ENCODE peak calls at places on chromosome 10, in six cellular contexts. One of them, this sample, is unnamed.

GRCh38 chr10:34464000-34464399 is 351.1 kb downstream of the PARD3 start:
- DNase-seq in brain microvascular endothelial cell: no peak
- DNase-seq in endothelial cell of umbilical vein: no peak
- DNase-seq in neural progenitor cell: no peak
- DNase-seq in mucosa of descending colon: no peak
- DNase-seq in fibroblast of the aortic adventitia: no peak
- DNase-seq in this sample: no peak

GRCh38 chr10:93475871-93476270 is 6.3 kb downstream of the MYOF start:
- DNase-seq in fibroblast of the aortic adventitia: peak; percentile 83
- DNase-seq in brain microvascular endothelial cell: peak; percentile 63
- DNase-seq in endothelial cell of umbilical vein: peak; percentile 82
- DNase-seq in mucosa of descending colon: no peak
- DNase-seq in neural progenitor cell: no peak
- DNase-seq in this sample: no peak

GRCh38 chr10:124307531-124308350 is 111.0 kb downstream of the OAT start:
- DNase-seq in endothelial cell of umbilical vein: no peak
- DNase-seq in neural progenitor cell: no peak
- DNase-seq in fibroblast of the aortic adventitia: no peak
- DNase-seq in brain microvascular endothelial cell: no peak
- DNase-seq in mucosa of descending colon: no peak
- DNase-seq in this sample: no peak

GRCh38 chr10:97025613-97026242 is 160.0 kb downstream of the SLIT1 start:
- DNase-seq in neural progenitor cell: peak; percentile 82
- DNase-seq in mucosa of descending colon: no peak
- DNase-seq in fibroblast of the aortic adventitia: peak; percentile 43
- DNase-seq in brain microvascular endothelial cell: peak; percentile 29
- DNase-seq in endothelial cell of umbilical vein: peak; percentile 34
- DNase-seq in this sample: peak; percentile 70

GRCh38 chr10:100006241-100006886 is 3.4 kb downstream of the DNMBP start:
- DNase-seq in fibroblast of the aortic adventitia: peak; percentile 95
- DNase-seq in brain microvascular endothelial cell: peak; percentile 93
- DNase-seq in neural progenitor cell: no peak
- DNase-seq in mucosa of descending colon: no peak
- DNase-seq in endothelial cell of umbilical vein: peak; percentile 93
- DNase-seq in this sample: no peak

GRCh38 chr10:113515521-113516045 is 37.3 kb upstream of the HABP2 start:
- DNase-seq in mucosa of descending colon: no peak
- DNase-seq in neural progenitor cell: no peak
- DNase-seq in brain microvascular endothelial cell: no peak
- DNase-seq in endothelial cell of umbilical vein: no peak
- DNase-seq in fibroblast of the aortic adventitia: no peak
- DNase-seq in this sample: no peak

GRCh38 chr10:84537447-84537931 is 209.1 kb downstream of the CCSER2 start:
- DNase-seq in endothelial cell of umbilical vein: peak; percentile 70
- DNase-seq in brain microvascular endothelial cell: peak; percentile 56
- DNase-seq in fibroblast of the aortic adventitia: peak; percentile 74
- DNase-seq in neural progenitor cell: peak; percentile 86
- DNase-seq in mucosa of descending colon: no peak
- DNase-seq in this sample: peak; percentile 66

GRCh38 chr10:126571203-126571602 is 99.3 kb downstream of the C10orf90 start:
- DNase-seq in fibroblast of the aortic adventitia: no peak
- DNase-seq in mucosa of descending colon: no peak
- DNase-seq in neural progenitor cell: no peak
- DNase-seq in brain microvascular endothelial cell: no peak
- DNase-seq in endothelial cell of umbilical vein: no peak
- DNase-seq in this sample: no peak

GRCh38 chr10:78905940-78906308 is 162.8 kb upstream of the ZMIZ1 start:
- DNase-seq in fibroblast of the aortic adventitia: no peak
- DNase-seq in neural progenitor cell: peak; percentile 54
- DNase-seq in mucosa of descending colon: no peak
- DNase-seq in brain microvascular endothelial cell: no peak
- DNase-seq in endothelial cell of umbilical vein: no peak
- DNase-seq in this sample: no peak

GRCh38 chr10:75350791-75351190 is 50.8 kb downstream of the ZNF503 start:
- DNase-seq in mucosa of descending colon: no peak
- DNase-seq in neural progenitor cell: no peak
- DNase-seq in endothelial cell of umbilical vein: no peak
- DNase-seq in fibroblast of the aortic adventitia: peak; percentile 52
- DNase-seq in brain microvascular endothelial cell: peak; percentile 34
- DNase-seq in this sample: no peak

GRCh38 chr10:68861253-68861652 is 33.9 kb downstream of the STOX1 start:
- DNase-seq in neural progenitor cell: no peak
- DNase-seq in endothelial cell of umbilical vein: peak; percentile 7
- DNase-seq in mucosa of descending colon: no peak
- DNase-seq in brain microvascular endothelial cell: peak; percentile 3
- DNase-seq in fibroblast of the aortic adventitia: peak; percentile 8
- DNase-seq in this sample: no peak

GRCh38 chr10:35000936-35001335 is 89.2 kb downstream of the CUL2 start:
- DNase-seq in mucosa of descending colon: no peak
- DNase-seq in endothelial cell of umbilical vein: no peak
- DNase-seq in neural progenitor cell: no peak
- DNase-seq in brain microvascular endothelial cell: peak; percentile 33
- DNase-seq in fibroblast of the aortic adventitia: peak; percentile 47
- DNase-seq in this sample: no peak

GRCh38 chr10:113666682-113667252 is 2.9 kb upstream of the NRAP start:
- DNase-seq in endothelial cell of umbilical vein: no peak
- DNase-seq in fibroblast of the aortic adventitia: peak; percentile 37
- DNase-seq in neural progenitor cell: no peak
- DNase-seq in mucosa of descending colon: no peak
- DNase-seq in brain microvascular endothelial cell: peak; percentile 25
- DNase-seq in this sample: no peak

GRCh38 chr10:123583639-123584418 is 82.3 kb upstream of the GPR26 start:
- DNase-seq in mucosa of descending colon: peak; percentile 77
- DNase-seq in neural progenitor cell: peak; percentile 92
- DNase-seq in fibroblast of the aortic adventitia: peak; percentile 94
- DNase-seq in endothelial cell of umbilical vein: peak; percentile 55
- DNase-seq in brain microvascular endothelial cell: peak; percentile 64
- DNase-seq in this sample: peak; percentile 83

GRCh38 chr10:34137955-34138354 is 677.1 kb downstream of the PARD3 start:
- DNase-seq in mucosa of descending colon: no peak
- DNase-seq in neural progenitor cell: no peak
- DNase-seq in brain microvascular endothelial cell: no peak
- DNase-seq in fibroblast of the aortic adventitia: no peak
- DNase-seq in endothelial cell of umbilical vein: no peak
- DNase-seq in this sample: no peak

GRCh38 chr10:34743804-34744203 is 71.3 kb downstream of the PARD3 start:
- DNase-seq in neural progenitor cell: no peak
- DNase-seq in fibroblast of the aortic adventitia: peak; percentile 65
- DNase-seq in endothelial cell of umbilical vein: no peak
- DNase-seq in mucosa of descending colon: no peak
- DNase-seq in brain microvascular endothelial cell: no peak
- DNase-seq in this sample: peak; percentile 80

GRCh38 chr10:82866424-82867020 is 991.5 kb downstream of the NRG3 start:
- DNase-seq in fibroblast of the aortic adventitia: peak; percentile 62
- DNase-seq in mucosa of descending colon: no peak
- DNase-seq in brain microvascular endothelial cell: no peak
- DNase-seq in endothelial cell of umbilical vein: no peak
- DNase-seq in neural progenitor cell: no peak
- DNase-seq in this sample: no peak

GRCh38 chr10:103246328-103246727 is 641 bp downstream of the RPEL1 start:
- DNase-seq in mucosa of descending colon: no peak
- DNase-seq in endothelial cell of umbilical vein: no peak
- DNase-seq in fibroblast of the aortic adventitia: no peak
- DNase-seq in neural progenitor cell: no peak
- DNase-seq in brain microvascular endothelial cell: no peak
- DNase-seq in this sample: no peak

GRCh38 chr10:29860159-29860558 is 199.2 kb downstream of the JCAD start:
- DNase-seq in endothelial cell of umbilical vein: no peak
- DNase-seq in brain microvascular endothelial cell: peak; percentile 25
- DNase-seq in fibroblast of the aortic adventitia: no peak
- DNase-seq in mucosa of descending colon: no peak
- DNase-seq in neural progenitor cell: no peak
- DNase-seq in this sample: no peak

GRCh38 chr10:75263806-75264205 is 28.0 kb upstream of the COMTD1 start:
- DNase-seq in fibroblast of the aortic adventitia: no peak
- DNase-seq in mucosa of descending colon: no peak
- DNase-seq in endothelial cell of umbilical vein: no peak
- DNase-seq in brain microvascular endothelial cell: no peak
- DNase-seq in neural progenitor cell: no peak
- DNase-seq in this sample: no peak

GRCh38 chr10:7666253-7667023 is at the start of gene ITIH5:
- DNase-seq in endothelial cell of umbilical vein: no peak
- DNase-seq in mucosa of descending colon: no peak
- DNase-seq in neural progenitor cell: peak; percentile 49
- DNase-seq in fibroblast of the aortic adventitia: no peak
- DNase-seq in brain microvascular endothelial cell: no peak
- DNase-seq in this sample: peak; percentile 21

GRCh38 chr10:53997953-53998352 is 803.1 kb downstream of the PCDH15 start:
- DNase-seq in mucosa of descending colon: no peak
- DNase-seq in brain microvascular endothelial cell: no peak
- DNase-seq in endothelial cell of umbilical vein: peak; percentile 4
- DNase-seq in neural progenitor cell: peak; percentile 3
- DNase-seq in fibroblast of the aortic adventitia: no peak
- DNase-seq in this sample: no peak
- TF ChIP-seq CTCF in mucosa of descending colon: no peak
- TF ChIP-seq CTCF in brain microvascular endothelial cell: no peak
- TF ChIP-seq CTCF in endothelial cell of umbilical vein: no peak
- TF ChIP-seq CTCF in neural progenitor cell: peak; percentile 56
- TF ChIP-seq CTCF in fibroblast of the aortic adventitia: no peak
- TF ChIP-seq CTCF in this sample: no peak

GRCh38 chr10:49281461-49281860 is 17.5 kb upstream of the C10orf71 start:
- DNase-seq in fibroblast of the aortic adventitia: no peak
- DNase-seq in brain microvascular endothelial cell: no peak
- DNase-seq in neural progenitor cell: peak; percentile 48
- DNase-seq in mucosa of descending colon: no peak
- DNase-seq in endothelial cell of umbilical vein: no peak
- DNase-seq in this sample: peak; percentile 35

GRCh38 chr10:49284356-49284755 is 14.6 kb upstream of the C10orf71 start:
- DNase-seq in brain microvascular endothelial cell: no peak
- DNase-seq in mucosa of descending colon: no peak
- DNase-seq in endothelial cell of umbilical vein: no peak
- DNase-seq in neural progenitor cell: no peak
- DNase-seq in fibroblast of the aortic adventitia: no peak
- DNase-seq in this sample: no peak

GRCh38 chr10:49283491-49283890 is 15.5 kb upstream of the C10orf71 start:
- DNase-seq in mucosa of descending colon: no peak
- DNase-seq in brain microvascular endothelial cell: no peak
- DNase-seq in fibroblast of the aortic adventitia: no peak
- DNase-seq in endothelial cell of umbilical vein: no peak
- DNase-seq in neural progenitor cell: no peak
- DNase-seq in this sample: no peak

GRCh38 chr10:49282306-49282705 is 16.7 kb upstream of the C10orf71 start:
- DNase-seq in mucosa of descending colon: no peak
- DNase-seq in fibroblast of the aortic adventitia: no peak
- DNase-seq in neural progenitor cell: no peak
- DNase-seq in endothelial cell of umbilical vein: no peak
- DNase-seq in brain microvascular endothelial cell: no peak
- DNase-seq in this sample: no peak

DNA sequence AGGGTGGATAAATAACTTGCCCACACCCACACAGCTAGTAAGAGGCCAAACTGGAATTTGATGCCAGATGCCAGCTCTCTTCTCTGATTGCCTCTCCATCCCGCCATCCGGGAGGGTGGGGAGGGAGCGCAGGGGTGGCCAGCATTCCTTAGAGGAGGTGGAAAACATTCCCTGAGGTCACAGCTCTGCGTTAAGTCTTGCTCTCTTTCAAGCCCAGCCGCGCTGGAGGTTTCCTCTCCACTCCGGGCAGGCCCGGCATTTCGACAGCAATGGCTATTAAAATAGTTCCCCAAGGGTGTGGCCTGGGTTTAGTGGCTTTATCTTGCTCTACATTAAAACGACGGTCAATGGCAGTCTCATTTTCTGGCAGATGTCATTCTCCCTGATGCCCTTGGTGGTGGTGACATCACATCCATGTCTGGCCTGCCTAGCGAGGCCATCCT is 16.1 kb upstream of the C10orf71 start:
- DNase-seq in endothelial cell of umbilical vein: no peak
- DNase-seq in neural progenitor cell: peak; percentile 49
- DNase-seq in fibroblast of the aortic adventitia: no peak
- DNase-seq in mucosa of descending colon: no peak
- DNase-seq in brain microvascular endothelial cell: no peak
- DNase-seq in this sample: peak; percentile 72
- H3K4me3 ChIP-seq in endothelial cell of umbilical vein: no peak overlapping the region
- H3K4me3 ChIP-seq in neural progenitor cell: no peak overlapping the region
- H3K4me3 ChIP-seq in fibroblast of the aortic adventitia: no peak overlapping the region
- H3K4me3 ChIP-seq in mucosa of descending colon: no peak overlapping the region
- H3K4me3 ChIP-seq in brain microvascular endothelial cell: no peak overlapping the region
- H3K4me3 ChIP-seq in this sample: no peak overlapping the region

GRCh38 chr10:1249142-1249541 is 193.0 kb downstream of the WDR37 start:
- DNase-seq in fibroblast of the aortic adventitia: no peak
- DNase-seq in mucosa of descending colon: no peak
- DNase-seq in endothelial cell of umbilical vein: no peak
- DNase-seq in brain microvascular endothelial cell: no peak
- DNase-seq in neural progenitor cell: no peak
- DNase-seq in this sample: no peak

GRCh38 chr10:1244493-1244892 is 188.3 kb downstream of the WDR37 start:
- DNase-seq in brain microvascular endothelial cell: no peak
- DNase-seq in fibroblast of the aortic adventitia: no peak
- DNase-seq in endothelial cell of umbilical vein: no peak
- DNase-seq in neural progenitor cell: no peak
- DNase-seq in mucosa of descending colon: no peak
- DNase-seq in this sample: no peak

GRCh38 chr10:1243486-1244182 is 187.4 kb downstream of the WDR37 start:
- DNase-seq in mucosa of descending colon: no peak
- DNase-seq in endothelial cell of umbilical vein: no peak
- DNase-seq in brain microvascular endothelial cell: no peak
- DNase-seq in fibroblast of the aortic adventitia: no peak
- DNase-seq in neural progenitor cell: peak; percentile 25
- DNase-seq in this sample: no peak

GRCh38 chr10:1251769-1252168 is 195.6 kb downstream of the WDR37 start:
- DNase-seq in endothelial cell of umbilical vein: no peak
- DNase-seq in mucosa of descending colon: no peak
- DNase-seq in fibroblast of the aortic adventitia: no peak
- DNase-seq in brain microvascular endothelial cell: no peak
- DNase-seq in neural progenitor cell: no peak
- DNase-seq in this sample: no peak

GRCh38 chr10:1247598-1248261 is 191.5 kb downstream of the WDR37 start:
- DNase-seq in fibroblast of the aortic adventitia: no peak
- DNase-seq in brain microvascular endothelial cell: no peak
- DNase-seq in neural progenitor cell: no peak
- DNase-seq in mucosa of descending colon: no peak
- DNase-seq in endothelial cell of umbilical vein: no peak
- DNase-seq in this sample: no peak
- TF ChIP-seq CTCF in fibroblast of the aortic adventitia: no peak
- TF ChIP-seq CTCF in brain microvascular endothelial cell: no peak
- TF ChIP-seq CTCF in neural progenitor cell: no peak
- TF ChIP-seq CTCF in mucosa of descending colon: no peak
- TF ChIP-seq CTCF in endothelial cell of umbilical vein: no peak
- TF ChIP-seq CTCF in this sample: no peak

GRCh38 chr10:80468002-80468401 is 13.9 kb downstream of the TSPAN14 start:
- DNase-seq in neural progenitor cell: peak; percentile 88
- DNase-seq in mucosa of descending colon: peak; percentile 89
- DNase-seq in brain microvascular endothelial cell: no peak
- DNase-seq in fibroblast of the aortic adventitia: no peak
- DNase-seq in endothelial cell of umbilical vein: peak; percentile 90
- DNase-seq in this sample: peak; percentile 61

GRCh38 chr10:80466724-80467326 is 12.7 kb downstream of the TSPAN14 start:
- DNase-seq in fibroblast of the aortic adventitia: no peak
- DNase-seq in endothelial cell of umbilical vein: no peak
- DNase-seq in brain microvascular endothelial cell: no peak
- DNase-seq in mucosa of descending colon: no peak
- DNase-seq in neural progenitor cell: no peak
- DNase-seq in this sample: no peak

GRCh38 chr10:80463868-80464267 is 9.8 kb downstream of the TSPAN14 start:
- DNase-seq in fibroblast of the aortic adventitia: no peak
- DNase-seq in neural progenitor cell: no peak
- DNase-seq in brain microvascular endothelial cell: no peak
- DNase-seq in mucosa of descending colon: no peak
- DNase-seq in endothelial cell of umbilical vein: no peak
- DNase-seq in this sample: no peak

GRCh38 chr10:80464557-80465466 is 10.7 kb downstream of the TSPAN14 start:
- DNase-seq in fibroblast of the aortic adventitia: no peak
- DNase-seq in endothelial cell of umbilical vein: peak; percentile 78
- DNase-seq in brain microvascular endothelial cell: no peak
- DNase-seq in mucosa of descending colon: no peak
- DNase-seq in neural progenitor cell: peak; percentile 93
- DNase-seq in this sample: peak; percentile 75

GRCh38 chr10:80465839-80466590 is 11.9 kb downstream of the TSPAN14 start:
- DNase-seq in brain microvascular endothelial cell: no peak
- DNase-seq in mucosa of descending colon: no peak
- DNase-seq in endothelial cell of umbilical vein: no peak
- DNase-seq in fibroblast of the aortic adventitia: no peak
- DNase-seq in neural progenitor cell: no peak
- DNase-seq in this sample: no peak
- H3K4me3 ChIP-seq in brain microvascular endothelial cell: no peak overlapping the region
- H3K4me3 ChIP-seq in mucosa of descending colon: no peak overlapping the region
- H3K4me3 ChIP-seq in endothelial cell of umbilical vein: no peak overlapping the region
- H3K4me3 ChIP-seq in fibroblast of the aortic adventitia: no peak overlapping the region
- H3K4me3 ChIP-seq in neural progenitor cell: peak overlapping the region; percentile 47
- H3K4me3 ChIP-seq in this sample: no peak overlapping the region

This sample was measured in psoas muscle.